ENCODE peak calls at places on chromosomes 2 and 18, in eight cellular contexts. T, L, K, F, M, E, H and B are unnamed samples.

GRCh38 chr2:78589871-78590270 is 435.6 kb upstream of the REG3G start:
- DNase-seq in H (no peak), L (no peak), K (no peak), T (no peak), M (no peak), E (no peak), F (no peak), B (no peak)

GRCh38 chr2:226424971-226425370 is 374.6 kb downstream of the IRS1 start:
- DNase-seq in M (no peak), E (no peak), H (no peak), K (no peak), T (no peak), F (no peak), L (no peak), B (no peak)

GRCh38 chr18:30987479-30988241 is 54.9 kb downstream of the DSC3 start:
- DNase-seq in T (no peak), E (no peak), M (no peak), K (peak), H (no peak), L (no peak), F (no peak), B (no peak)

GRCh38 chr2:46798041-46798440 is 117.6 kb downstream of the MCFD2 start:
- DNase-seq in M (no peak), T (no peak), H (no peak), E (no peak), L (no peak), F (no peak), K (no peak), B (no peak)

GRCh38 chr18:37452697-37453385 is 112.8 kb downstream of the CELF4 start:
- DNase-seq in K (no peak), E (no peak), T (no peak), H (no peak), F (no peak), L (no peak), M (no peak), B (no peak)

GRCh38 chr2:209574515-209574914 is 150.7 kb downstream of the MAP2 start:
- DNase-seq in M (no peak), F (no peak), T (no peak), E (no peak), L (no peak), H (no peak), K (no peak), B (no peak)

GRCh38 chr2:71618327-71619113 is 165.2 kb downstream of the DYSF start:
- DNase-seq in F (no peak), H (no peak), T (no peak), E (no peak), M (no peak), K (peak), L (no peak), B (no peak)

GRCh38 chr2:235709969-235710879 is 216.4 kb downstream of the AGAP1 start:
- DNase-seq in K (no peak), L (no peak), E (no peak), M (no peak), H (no peak), T (no peak), F (peak), B (no peak)

GRCh38 chr2:163247151-163247872 is 408.7 kb upstream of the KCNH7 start:
- DNase-seq in M (no peak), K (peak), T (no peak), L (no peak), H (no peak), E (no peak), F (no peak), B (no peak)

GRCh38 chr2:201484805-201485204 is 33.3 kb downstream of the STRADB start:
- DNase-seq in L (no peak), F (no peak), H (no peak), K (no peak), M (no peak), T (no peak), E (no peak), B (no peak)

GRCh38 chr2:85334933-85335332 is 7.1 kb upstream of the TGOLN2 start:
- DNase-seq in H (no peak), L (no peak), T (no peak), K (no peak), M (no peak), E (no peak), F (no peak), B (no peak)

GRCh38 chr2:232260075-232260474 is 118.5 kb upstream of the ALPP start:
- DNase-seq in M (no peak), T (no peak), E (no peak), L (no peak), H (no peak), K (no peak), F (no peak), B (no peak)

GRCh38 chr2:47618272-47618552 is 164.7 kb upstream of the MSH6 start:
- DNase-seq in F (no peak), E (no peak), L (no peak), T (no peak), H (no peak), K (no peak), M (no peak), B (no peak)

GRCh38 chr2:160292225-160292624 is 92.2 kb upstream of the ITGB6 start:
- DNase-seq in M (no peak), T (no peak), L (no peak), K (no peak), F (no peak), H (no peak), E (no peak), B (no peak)

GRCh38 chr2:9757430-9758287 is 85.6 kb upstream of the TAF1B start:
- DNase-seq in L (no peak), M (no peak), T (peak), E (no peak), F (peak), K (peak), H (no peak), B (no peak)

GRCh38 chr18:26309283-26309682 is 83.0 kb downstream of the TAF4B start:
- DNase-seq in E (no peak), L (no peak), M (no peak), F (no peak), K (no peak), H (no peak), T (no peak), B (no peak)

GRCh38 chr2:181523756-181524155 is 66.6 kb downstream of the ITGA4 start:
- DNase-seq in T (no peak), L (no peak), M (no peak), F (no peak), K (no peak), E (no peak), H (no peak), B (no peak)

GRCh38 chr2:224369028-224369632 is 32.8 kb downstream of the FAM124B start:
- DNase-seq in M (no peak), T (no peak), L (peak), H (no peak), F (peak), E (no peak), K (peak), B (peak)

GRCh38 chr2:9972621-9973445 is 21.3 kb downstream of the GRHL1 start:
- DNase-seq in L (no peak), K (peak), M (no peak), E (no peak), F (no peak), H (no peak), T (no peak), B (no peak)

GRCh38 chr18:63550068-63550467 is 7.9 kb downstream of the SERPINB12 start:
- DNase-seq in L (no peak), T (no peak), E (no peak), K (no peak), H (no peak), M (no peak), F (no peak), B (no peak)

GRCh38 chr2:98478088-98478551 is 33.5 kb downstream of the INPP4A start:
- DNase-seq in M (no peak), L (no peak), T (no peak), K (no peak), E (no peak), H (no peak), F (no peak), B (no peak)

GRCh38 chr2:172091626-172092566 is 6.6 kb downstream of the DLX1 start:
- DNase-seq in K (no peak), H (no peak), E (no peak), L (no peak), F (no peak), T (no peak), M (no peak), B (no peak)

GRCh38 chr18:68840554-68841263 is 42.8 kb downstream of the CCDC102B start:
- DNase-seq in H (no peak), L (no peak), T (no peak), K (peak), M (no peak), E (no peak), F (no peak), B (no peak)

GRCh38 chr2:198008230-198008629 is 203.8 kb downstream of the PLCL1 start:
- DNase-seq in M (no peak), E (no peak), H (no peak), T (no peak), L (no peak), F (no peak), K (no peak), B (no peak)

GRCh38 chr2:240968731-240969624 is 29.4 kb upstream of the SNED1 start:
- DNase-seq in K (peak), F (no peak), M (no peak), H (no peak), T (no peak), L (no peak), E (no peak), B (no peak)